ENCODE peak calls at places on chromosomes 11 and 22, in eight cellular contexts. X is RWPE1, H is heart right ventricle, Z is stomach, I is B cell, E is thoracic aorta, V is AG09319, P is fibroblast of villous mesenchyme. J is an unnamed sample.

GRCh38 chr11:128210148-128210940 is 377.0 kb downstream of the ETS1 start:
- DNase-seq in I (no peak), Z (no peak), X (peak; percentile 94), E (peak; percentile 29), H (peak; percentile 20), V (peak; percentile 57), P (peak; percentile 94), J (peak; percentile 34)

GRCh38 chr11:68411501-68411991 is 49.0 kb upstream of the PPP6R3 start:
- DNase-seq in X (no peak), E (no peak), V (no peak), P (no peak), H (no peak), Z (peak; percentile 88), I (no peak), J (no peak)

GRCh38 chr11:61049066-61049382 is 53.3 kb upstream of the CD5 start:
- DNase-seq in X (no peak), H (no peak), E (no peak), Z (no peak), P (no peak), I (peak; percentile 29), V (no peak), J (no peak)

GRCh38 chr11:116257092-116257491 is 515.7 kb downstream of the BUD13 start:
- DNase-seq in Z (no peak), X (no peak), I (no peak), H (no peak), E (no peak), P (no peak), V (no peak), J (no peak)

GRCh38 chr11:134642206-134642605 is 230.2 kb upstream of the B3GAT1 start:
- DNase-seq in X (no peak), Z (no peak), P (no peak), E (no peak), V (no peak), H (no peak), I (no peak), J (no peak)

GRCh38 chr11:63608353-63609345 is 5.6 kb downstream of the PLAAT3 start:
- DNase-seq in Z (peak; percentile 13), X (no peak), V (no peak), P (peak; percentile 38), I (no peak), E (no peak), H (no peak), J (no peak)

GRCh38 chr22:35349368-35349703 is 31.6 kb upstream of the HMOX1 start:
- DNase-seq in I (peak; percentile 30), H (no peak), Z (no peak), P (no peak), V (no peak), X (no peak), E (no peak), J (no peak)

GRCh38 chr22:23207786-23208325 is 27.5 kb downstream of the BCR start:
- DNase-seq in V (no peak), P (no peak), E (no peak), I (peak; percentile 73), H (no peak), X (no peak), Z (no peak), J (no peak)

GRCh38 chr11:32118025-32118974 is 27.4 kb downstream of the RCN1 start:
- DNase-seq in V (no peak), Z (no peak), I (no peak), X (no peak), E (no peak), H (no peak), P (peak; percentile 32), J (no peak)

GRCh38 chr22:34976886-34977285 is 89.1 kb upstream of the ISX start:
- DNase-seq in V (no peak), P (no peak), H (no peak), I (no peak), Z (no peak), E (no peak), X (no peak), J (no peak)

GRCh38 chr11:9803685-9804413 is 140.0 kb downstream of the SWAP70 start:
- DNase-seq in I (no peak), H (no peak), X (no peak), P (peak; percentile 47), V (no peak), E (no peak), Z (no peak), J (no peak)

GRCh38 chr22:42979606-42980005 is 35.3 kb downstream of the PACSIN2 start:
- DNase-seq in H (no peak), Z (no peak), V (no peak), P (no peak), E (no peak), X (no peak), I (no peak), J (no peak)

GRCh38 chr22:19818264-19819208 is 36.1 kb downstream of the GNB1L start:
- DNase-seq in X (no peak), I (no peak), V (no peak), Z (peak; percentile 16), H (no peak), E (no peak), P (no peak), J (no peak)

GRCh38 chr22:33666661-33667619 is 253.3 kb downstream of the LARGE1 start:
- DNase-seq in P (peak; percentile 4), V (no peak), I (no peak), Z (peak; percentile 39), X (no peak), H (peak; percentile 9), E (no peak), J (no peak)

GRCh38 chr22:46867106-46867505 is 104.7 kb downstream of the TBC1D22A start:
- DNase-seq in X (no peak), H (no peak), V (no peak), Z (no peak), P (no peak), I (no peak), E (no peak), J (no peak)

GRCh38 chr11:57085604-57086003 is 96.1 kb upstream of the LRRC55 start:
- DNase-seq in E (no peak), X (no peak), H (no peak), Z (no peak), P (no peak), V (no peak), I (no peak), J (no peak)

GRCh38 chr11:122045181-122045586 is 70.8 kb downstream of the BLID start:
- DNase-seq in V (no peak), E (no peak), P (peak; percentile 81), H (no peak), X (peak; percentile 80), Z (no peak), I (no peak), J (no peak)

GRCh38 chr11:66157182-66157864 is 87.3 kb downstream of the PACS1 start:
- DNase-seq in P (no peak), X (no peak), V (no peak), I (no peak), E (no peak), H (no peak), Z (no peak), J (no peak)
- TF ChIP-seq CTCF in P (peak; percentile 9), X (no peak), V (no peak), I (no peak), E (no peak), H (no peak), Z (no peak), J (no peak)

GRCh38 chr11:130383363-130384168 is 44.8 kb downstream of the ADAMTS8 start:
- DNase-seq in I (no peak), X (no peak), Z (no peak), H (no peak), V (no peak), P (peak; percentile 97), E (no peak), J (peak; percentile 26)

GRCh38 chr11:130379276-130379675 is 49.1 kb downstream of the ADAMTS8 start:
- DNase-seq in E (no peak), Z (no peak), V (no peak), I (no peak), X (no peak), H (no peak), P (no peak), J (no peak)

GRCh38 chr11:130381317-130381716 is 47.1 kb downstream of the ADAMTS8 start:
- DNase-seq in H (no peak), P (no peak), X (no peak), V (no peak), Z (no peak), I (no peak), E (no peak), J (no peak)
- TF ChIP-seq CTCF in H (no peak), P (no peak), X (no peak), V (no peak), Z (no peak), I (no peak), E (no peak), J (no peak)

GRCh38 chr22:49433044-49433443 is 394.6 kb downstream of the BRD1 start:
- DNase-seq in X (no peak), E (no peak), Z (no peak), P (no peak), I (no peak), H (no peak), V (no peak), J (no peak)

GRCh38 chr22:49435596-49435995 is 392.1 kb downstream of the BRD1 start:
- DNase-seq in Z (no peak), P (no peak), H (no peak), E (no peak), X (no peak), I (no peak), V (no peak), J (no peak)

GRCh38 chr22:49432211-49432905 is 395.3 kb downstream of the BRD1 start:
- DNase-seq in E (no peak), Z (no peak), X (no peak), H (no peak), I (no peak), P (no peak), V (no peak), J (no peak)

GRCh38 chr22:49436056-49436455 is 391.6 kb downstream of the BRD1 start:
- DNase-seq in I (no peak), Z (no peak), V (no peak), E (no peak), H (no peak), P (no peak), X (no peak), J (no peak)

GRCh38 chr22:49433717-49434611 is 393.7 kb downstream of the BRD1 start:
- DNase-seq in E (no peak), P (no peak), H (no peak), I (no peak), V (no peak), X (no peak), Z (no peak), J (no peak)
- TF ChIP-seq CTCF in E (no peak), P (no peak), H (no peak), I (no peak), V (no peak), X (no peak), Z (no peak), J (no peak)

GRCh38 chr22:37420656-37421467 is 6.4 kb downstream of the ELFN2 start:
- DNase-seq in H (no peak), I (no peak), X (peak; percentile 31), E (no peak), Z (no peak), V (no peak), P (peak; percentile 21), J (no peak)

GRCh38 chr22:37419370-37419915 is 7.8 kb downstream of the ELFN2 start:
- DNase-seq in Z (no peak), X (no peak), I (no peak), P (no peak), V (no peak), H (no peak), E (no peak), J (no peak)

GRCh38 chr22:37421468-37421877 is 5.8 kb downstream of the ELFN2 start:
- DNase-seq in X (no peak), Z (no peak), I (no peak), E (no peak), V (no peak), H (no peak), P (no peak), J (no peak)

GRCh38 chr22:37418627-37419369 is 8.5 kb downstream of the ELFN2 start:
- DNase-seq in P (no peak), I (no peak), X (no peak), H (no peak), V (no peak), Z (no peak), E (no peak), J (no peak)

GRCh38 chr22:37419916-37420655 is 7.2 kb downstream of the ELFN2 start:
- DNase-seq in E (no peak), Z (no peak), V (no peak), H (no peak), I (no peak), X (peak; percentile 23), P (peak; percentile 21), J (peak; percentile 61)
- TF ChIP-seq CTCF in E (no peak), Z (no peak), V (no peak), H (no peak), I (no peak), X (no peak), P (no peak), J (no peak)